ENCODE peak calls at places on chromosomes 5 and 9, in eight cellular contexts. N, Y, Z, E, S, R, P and V are unnamed samples.

GRCh38 chr5:135186662-135187522 is 152.9 kb upstream of the PITX1 start:
- DNase-seq in S (no peak), N (no peak), P (no peak), R (no peak), Z (no peak), Y (no peak), E (no peak), V (no peak)

GRCh38 chr9:136191549-136192286 is 13.2 kb downstream of the LHX3 start:
- DNase-seq in E (no peak), N (no peak), S (no peak), Z (no peak), R (no peak), P (no peak), Y (no peak), V (no peak)

GRCh38 chr5:121108725-121109124 is 644.6 kb downstream of the PRR16 start:
- DNase-seq in R (no peak), Y (no peak), S (no peak), P (no peak), E (no peak), Z (no peak), N (peak), V (no peak)

GRCh38 chr5:61357745-61358144 is 25.7 kb downstream of the ZSWIM6 start:
- DNase-seq in Z (no peak), P (no peak), E (no peak), Y (no peak), R (no peak), N (no peak), S (no peak), V (no peak)

GRCh38 chr9:91040371-91041215 is 239.0 kb downstream of the SYK start:
- DNase-seq in N (no peak), P (no peak), Y (no peak), Z (no peak), S (no peak), R (no peak), E (no peak), V (no peak)

GRCh38 chr9:112487799-112488345 is 1.2 kb downstream of the KIAA1958 start:
- DNase-seq in P (peak), R (no peak), N (no peak), Y (no peak), S (no peak), Z (no peak), E (no peak), V (no peak)

GRCh38 chr9:110047232-110047954 is 160.6 kb downstream of the C9orf152 start:
- DNase-seq in N (no peak), S (no peak), E (no peak), Z (no peak), P (no peak), R (no peak), Y (no peak), V (no peak)

GRCh38 chr5:150174285-150174684 is 7.7 kb downstream of the CDX1 start:
- DNase-seq in R (no peak), Z (no peak), E (no peak), N (no peak), Y (no peak), P (no peak), S (no peak), V (no peak)

GRCh38 chr5:126486332-126486731 is 63.1 kb downstream of the GRAMD2B start:
- DNase-seq in Z (no peak), N (no peak), R (no peak), E (no peak), Y (no peak), P (no peak), S (no peak), V (no peak)

GRCh38 chr5:149141957-149142851 is 911 bp downstream of the ABLIM3 start:
- DNase-seq in R (no peak), Z (peak), Y (peak), S (no peak), P (no peak), E (no peak), N (peak), V (no peak)

GRCh38 chr9:134564431-134565170 is 77.0 kb upstream of the COL5A1 start:
- DNase-seq in Z (no peak), R (no peak), E (no peak), N (no peak), S (no peak), Y (no peak), P (peak), V (peak)

GRCh38 chr9:130662099-130662926 is 2.1 kb upstream of the PRDM12 start:
- DNase-seq in S (no peak), R (no peak), P (no peak), Z (no peak), E (no peak), Y (no peak), N (no peak), V (no peak)

GRCh38 chr9:82511626-82512025 is 523.1 kb downstream of the SPATA31D1 start:
- DNase-seq in P (no peak), S (no peak), Z (no peak), R (no peak), E (no peak), N (no peak), Y (no peak), V (no peak)

GRCh38 chr9:132201139-132201538 is 39.3 kb downstream of the NTNG2 start:
- DNase-seq in Z (no peak), R (no peak), E (no peak), Y (no peak), S (no peak), N (no peak), P (no peak), V (no peak)

GRCh38 chr5:69046375-69046957 is 47.3 kb upstream of the SLC30A5 start:
- DNase-seq in P (no peak), Z (no peak), R (no peak), E (peak), Y (no peak), S (no peak), N (no peak), V (no peak)

GRCh38 chr5:128537306-128537998 is 593 bp downstream of the FBN2 start:
- DNase-seq in S (peak), P (peak), R (peak), N (peak), Y (peak), E (peak), Z (peak), V (no peak)

GRCh38 chr5:14143509-14143842 is 334 bp downstream of the TRIO start:
- DNase-seq in R (no peak), E (no peak), P (no peak), Y (no peak), N (no peak), S (no peak), Z (no peak), V (no peak)

GRCh38 chr5:61678966-61679365 is 346.9 kb downstream of the ZSWIM6 start:
- DNase-seq in E (no peak), S (no peak), R (no peak), Z (no peak), Y (peak), P (no peak), N (no peak), V (no peak)

GRCh38 chr5:1883120-1883924 is 597 bp upstream of the IRX4 start:
- DNase-seq in Z (no peak), N (peak), S (peak), R (no peak), Y (peak), E (no peak), P (no peak), V (no peak)

GRCh38 chr5:114319236-114319635 is 42.6 kb upstream of the KCNN2 start:
- DNase-seq in E (no peak), R (no peak), N (no peak), Y (no peak), Z (no peak), S (no peak), P (no peak), V (no peak)

GRCh38 chr5:166957763-166958162 is 1333.7 kb upstream of the WWC1 start:
- DNase-seq in S (no peak), P (no peak), N (no peak), Y (no peak), Z (no peak), E (no peak), R (no peak), V (no peak)

GRCh38 chr5:84450617-84451414 is 66.1 kb upstream of the EDIL3 start:
- DNase-seq in P (no peak), N (no peak), S (no peak), R (no peak), Y (no peak), E (peak), Z (no peak), V (no peak)

GRCh38 chr5:91065541-91065940 is 317.6 kb downstream of the ARRDC3 start:
- DNase-seq in N (no peak), E (no peak), S (no peak), P (no peak), R (no peak), Y (no peak), Z (no peak), V (no peak)

GRCh38 chr5:152560508-152561137 is 155.5 kb upstream of the NMUR2 start:
- DNase-seq in P (peak), E (peak), Y (peak), S (peak), Z (peak), R (peak), N (peak), V (peak)

GRCh38 chr9:32117291-32117690 is 267.2 kb upstream of the ACO1 start:
- DNase-seq in R (no peak), S (no peak), N (no peak), Z (no peak), Y (no peak), P (no peak), E (no peak), V (no peak)

GRCh38 chr9:136115641-136116359 is 2.9 kb downstream of the TMEM250 start:
- DNase-seq in E (no peak), Z (no peak), R (no peak), S (no peak), Y (no peak), N (no peak), P (no peak), V (no peak)

GRCh38 chr5:144207875-144208444 is 37.3 kb downstream of the KCTD16 start:
- DNase-seq in N (no peak), Z (no peak), S (no peak), P (no peak), E (no peak), Y (no peak), R (no peak), V (no peak)

GRCh38 chr9:22817181-22817580 is 370.6 kb downstream of the DMRTA1 start:
- DNase-seq in P (peak), N (no peak), E (no peak), Z (no peak), S (no peak), Y (no peak), R (no peak), V (peak)

GRCh38 chr9:134304712-134305111 is 21.5 kb upstream of the RXRA start:
- DNase-seq in P (no peak), R (no peak), E (no peak), N (no peak), S (no peak), Y (peak), Z (no peak), V (no peak)

GRCh38 chr5:79702606-79703380 is 13.2 kb downstream of the CMYA5 start:
- DNase-seq in R (no peak), N (no peak), S (no peak), E (peak), Z (no peak), P (no peak), Y (peak), V (no peak)

GRCh38 chr5:34483442-34484033 is 172.6 kb upstream of the RAI14 start:
- DNase-seq in Z (no peak), N (no peak), Y (no peak), S (no peak), E (no peak), R (no peak), P (no peak), V (no peak)

GRCh38 chr5:108730617-108731340 is 16.9 kb upstream of the FER start:
- DNase-seq in Y (no peak), S (no peak), E (no peak), R (no peak), Z (no peak), N (no peak), P (no peak), V (no peak)

GRCh38 chr5:119274024-119274766 is 81.6 kb upstream of the TNFAIP8 start:
- DNase-seq in E (no peak), N (no peak), R (no peak), Y (no peak), Z (no peak), P (no peak), S (no peak), V (no peak)

GRCh38 chr9:76591256-76591950 is 132.4 kb downstream of the GCNT1 start:
- DNase-seq in E (no peak), Z (no peak), Y (no peak), P (no peak), R (no peak), N (no peak), S (no peak), V (no peak)

GRCh38 chr9:126661521-126662251 is 48.0 kb downstream of the LMX1B start:
- DNase-seq in R (no peak), E (no peak), S (peak), N (no peak), Z (no peak), P (no peak), Y (no peak), V (no peak)

GRCh38 chr9:109441296-109441695 is 56.8 kb downstream of the PTPN3 start:
- DNase-seq in Y (peak), R (no peak), P (no peak), S (no peak), N (no peak), E (no peak), Z (no peak), V (no peak)

GRCh38 chr9:14170973-14171596 is 142.9 kb downstream of the NFIB start:
- DNase-seq in R (no peak), E (no peak), N (no peak), Z (no peak), S (no peak), P (peak), Y (no peak), V (no peak)

GRCh38 chr5:115179959-115180709 is 10.4 kb upstream of the TRIM36 start:
- DNase-seq in P (peak), S (peak), N (peak), R (peak), Z (peak), E (no peak), Y (peak), V (no peak)

GRCh38 chr9:116115731-116116353 is 37.7 kb upstream of the PAPPA start:
- DNase-seq in R (no peak), N (no peak), S (no peak), Z (no peak), P (peak), Y (no peak), E (no peak), V (no peak)

GRCh38 chr9:116116411-116116810 is 37.2 kb upstream of the PAPPA start:
- DNase-seq in S (no peak), Y (no peak), Z (no peak), R (no peak), N (no peak), P (no peak), E (no peak), V (no peak)

DNA sequence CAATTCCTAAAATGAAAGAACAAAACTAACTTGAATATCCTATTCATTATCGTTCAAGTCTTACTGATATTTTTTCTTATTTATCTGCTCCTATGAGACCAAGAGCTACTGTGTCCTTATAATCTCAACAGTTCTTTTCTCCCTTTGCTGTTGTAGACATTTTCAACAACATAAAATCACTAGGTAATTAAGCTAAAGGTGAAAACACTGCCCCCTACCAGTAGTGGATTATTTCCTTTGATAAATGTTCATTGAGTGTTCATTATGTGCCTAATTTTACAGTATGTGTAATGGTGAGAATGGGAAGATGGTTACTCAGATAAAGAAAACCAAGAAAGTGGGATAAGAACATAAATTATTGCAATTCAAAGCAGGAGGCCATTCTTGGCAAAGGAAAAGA is 41.4 kb upstream of the PAPPA start:
- DNase-seq in S (no peak), R (no peak), E (no peak), Z (no peak), P (no peak), Y (no peak), N (no peak), V (no peak)
- TF ChIP-seq CTCF in S (peak), R (peak), E (peak), Z (peak), P (peak), Y (peak), N (peak), V (peak)

DNA sequence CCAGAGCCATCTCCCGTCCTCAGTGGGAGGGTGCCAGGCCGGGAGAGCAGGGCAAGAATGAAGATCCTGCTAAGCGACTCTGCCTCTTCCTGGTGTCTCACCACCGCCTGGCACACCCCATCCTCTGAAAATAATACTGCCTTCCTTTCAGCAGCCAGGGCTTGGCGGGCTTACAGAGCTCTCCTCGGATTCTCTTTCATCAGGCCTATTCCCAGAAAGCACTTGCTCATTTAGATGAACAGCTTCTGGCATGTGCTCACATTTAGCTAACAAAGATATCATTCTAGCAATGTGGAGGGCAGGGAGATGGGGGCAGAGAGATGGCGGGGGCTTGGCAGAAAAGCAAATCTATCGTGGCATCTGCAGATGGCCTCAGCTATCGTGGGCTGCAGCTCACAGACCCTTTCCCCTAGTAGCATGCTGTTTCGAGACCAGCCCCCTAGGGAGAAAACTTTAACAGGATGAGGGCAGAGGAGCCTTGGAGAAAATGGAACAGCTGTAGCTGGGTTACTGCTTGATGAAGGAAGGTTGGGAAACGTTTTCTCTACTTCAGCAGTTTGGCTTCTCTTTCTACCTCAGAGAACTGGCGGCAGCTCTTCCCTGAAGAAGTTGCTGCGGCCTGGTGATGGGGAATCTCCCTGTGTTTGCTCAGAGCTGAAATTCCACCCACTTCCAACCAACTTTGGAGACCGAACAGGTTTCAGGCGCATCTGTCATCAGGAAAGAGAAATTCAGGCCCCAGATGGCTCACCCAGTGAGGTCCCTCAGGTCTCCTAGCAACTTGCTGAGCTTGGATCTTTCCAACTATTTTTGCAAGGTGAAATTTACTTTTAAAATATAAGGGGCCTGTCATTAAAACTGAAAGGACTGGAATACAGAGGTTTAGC is 102.1 kb downstream of the TMEM174 start:
- DNase-seq in N (peak), S (no peak), R (no peak), E (no peak), Y (no peak), P (no peak), Z (no peak), V (no peak)
- TF ChIP-seq CTCF in N (no peak), S (no peak), R (no peak), E (no peak), Y (no peak), P (no peak), Z (no peak), V (no peak)

GRCh38 chr5:58466939-58467338 is 7.1 kb upstream of the PLK2 start:
- DNase-seq in E (peak), Y (no peak), N (no peak), S (no peak), R (no peak), Z (no peak), P (peak), V (no peak)
- TF ChIP-seq CTCF in E (no peak), Y (no peak), N (no peak), S (no peak), R (no peak), Z (no peak), P (peak), V (no peak)

GRCh38 chr5:43646997-43647396 is 44.0 kb downstream of the NNT start:
- DNase-seq in N (no peak), R (no peak), Y (no peak), S (no peak), E (no peak), P (no peak), Z (no peak), V (no peak)
- TF ChIP-seq CTCF in N (no peak), R (peak), Y (no peak), S (peak), E (no peak), P (peak), Z (no peak), V (no peak)

DNA sequence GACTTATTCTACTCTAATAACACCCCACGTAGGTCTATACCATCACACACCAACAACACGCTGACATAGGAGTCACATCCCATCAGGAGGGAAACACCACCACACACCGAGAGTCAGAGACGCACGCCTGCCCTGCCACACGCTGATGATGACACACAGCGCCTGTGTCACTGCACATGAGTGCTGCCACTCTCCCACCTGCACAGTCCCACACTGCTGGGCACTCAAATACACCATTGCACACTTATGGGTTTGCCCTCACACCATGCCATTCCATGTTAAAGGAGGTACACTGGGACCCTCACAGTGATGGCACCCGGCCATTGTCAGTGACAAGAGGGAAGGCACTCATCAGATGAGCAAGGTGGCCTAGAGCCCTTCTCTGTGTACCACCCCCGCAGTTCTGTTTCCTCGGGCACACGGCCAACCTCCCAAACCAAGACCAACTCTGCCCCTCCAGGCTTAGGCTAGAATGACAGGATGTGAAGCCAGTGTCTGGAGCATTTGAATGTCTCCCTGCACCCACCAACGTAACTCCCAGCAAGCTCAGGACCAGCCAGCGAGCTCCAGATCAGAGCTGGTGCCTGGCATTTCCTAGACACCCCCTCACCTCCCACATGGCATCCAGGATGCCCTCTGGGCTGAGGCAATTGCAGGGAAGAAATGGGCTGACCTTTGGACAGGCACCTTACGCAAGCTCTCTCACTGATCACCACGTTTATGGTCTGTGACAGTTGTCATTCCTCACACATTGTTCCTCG is 3.6 kb upstream of the CPLX2 start:
- DNase-seq in Z (no peak), Y (peak), P (no peak), S (no peak), R (no peak), N (no peak), E (no peak), V (no peak)
- TF ChIP-seq CTCF in Z (no peak), Y (peak), P (no peak), S (peak), R (peak), N (no peak), E (no peak), V (no peak)

GRCh38 chr5:858726-859125 is 7.9 kb upstream of the ZDHHC11 start:
- DNase-seq in E (no peak), N (no peak), S (no peak), Y (no peak), P (no peak), Z (no peak), R (no peak), V (no peak)
- TF ChIP-seq CTCF in E (no peak), N (no peak), S (no peak), Y (no peak), P (no peak), Z (no peak), R (no peak), V (no peak)

DNA sequence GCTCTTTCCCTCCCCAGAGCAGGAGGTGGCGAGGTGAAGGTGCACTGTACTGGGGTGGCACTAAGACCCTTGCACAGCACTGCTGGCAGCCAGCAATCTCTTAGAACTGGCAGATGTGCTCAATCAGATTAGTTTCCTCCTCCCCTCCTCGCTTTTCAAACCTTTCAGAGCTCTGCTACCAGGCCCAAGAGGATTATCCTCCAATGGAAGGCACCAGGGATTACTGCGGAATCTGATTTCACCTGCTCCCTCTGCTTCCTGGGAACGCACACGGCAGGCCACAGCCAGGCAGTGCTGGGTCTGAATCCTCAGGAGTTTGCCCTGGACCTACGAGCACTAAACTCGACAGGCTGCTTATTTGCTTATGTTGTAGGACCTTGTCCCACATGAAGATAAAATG is 32.8 kb downstream of the FABP6 start:
- DNase-seq in S (no peak), N (no peak), E (no peak), P (no peak), R (no peak), Y (peak), Z (no peak), V (no peak)
- TF ChIP-seq CTCF in S (no peak), N (no peak), E (no peak), P (no peak), R (no peak), Y (no peak), Z (no peak), V (no peak)